ENCODE peak calls at places on chromosomes 5 and 9, in five cellular contexts. E is heart left ventricle, Y is suprapubic skin, X is endodermal cell, R is AG09309. D is an unnamed sample.

GRCh38 chr5:175738595-175739133 is 80.8 kb downstream of the HRH2 start:
- DNase-seq in E (no peak), Y (no peak), X (peak), R (no peak), D (no peak)

GRCh38 chr9:69469136-69469535 is 144.1 kb downstream of the ENTREP1 start:
- DNase-seq in E (no peak), Y (no peak), X (no peak), R (no peak), D (no peak)

GRCh38 chr5:172399336-172399735 is 55.0 kb downstream of the SH3PXD2B start:
- DNase-seq in E (no peak), Y (no peak), X (no peak), R (no peak), D (no peak)

GRCh38 chr9:16221822-16222547 is 648.5 kb downstream of the BNC2 start:
- DNase-seq in E (no peak), Y (no peak), X (no peak), R (no peak), D (no peak)

GRCh38 chr5:42495908-42496307 is 72.7 kb downstream of the GHR start:
- DNase-seq in E (no peak), Y (no peak), X (no peak), R (no peak), D (no peak)

GRCh38 chr5:56142620-56143431 is 90.3 kb downstream of the ANKRD55 start:
- DNase-seq in E (no peak), Y (no peak), X (no peak), R (no peak), D (no peak)

GRCh38 chr5:160287378-160288051 is 24.8 kb downstream of the CCNJL start:
- DNase-seq in E (peak), Y (no peak), X (peak), R (no peak), D (peak)

GRCh38 chr9:107635803-107636174 is 146.2 kb upstream of the KLF4 start:
- DNase-seq in E (no peak), Y (no peak), X (no peak), R (no peak), D (no peak)

GRCh38 chr5:78157001-78157400 is 137.5 kb downstream of the AP3B1 start:
- DNase-seq in E (no peak), Y (no peak), X (no peak), R (no peak), D (no peak)

DNA sequence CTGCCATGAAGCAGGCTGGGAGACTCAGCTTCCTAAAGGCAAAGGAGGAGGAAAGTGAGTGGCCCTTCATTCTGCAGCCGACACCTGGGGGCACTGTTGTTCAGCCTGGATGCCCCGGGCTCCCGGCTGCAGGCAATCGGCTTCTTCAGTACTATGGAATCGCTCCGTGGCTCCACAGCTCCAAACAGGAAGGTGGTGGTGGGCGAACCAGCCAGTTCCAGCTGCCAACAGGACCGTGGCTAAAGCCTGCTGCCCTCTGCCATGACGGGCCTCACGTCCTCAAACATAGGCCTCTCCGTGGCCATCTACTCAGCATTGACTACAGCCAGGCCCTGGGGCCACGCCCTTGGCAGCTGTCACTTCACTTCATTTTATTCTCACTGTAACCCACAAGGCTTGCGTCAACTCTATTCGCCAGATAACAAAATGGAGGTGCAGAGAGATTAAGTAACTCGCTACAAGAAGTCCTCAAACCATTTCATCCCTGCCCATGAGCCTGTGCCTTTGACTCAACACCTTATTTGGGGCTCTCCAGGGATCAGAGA is 38.1 kb downstream of the PAX5 start:
- DNase-seq in E (peak), Y (no peak), X (peak), R (no peak), D (no peak)
- H3K4me3 ChIP-seq in E (no peak), Y (no peak), X (no peak), R (no peak), D (no peak)

DNA sequence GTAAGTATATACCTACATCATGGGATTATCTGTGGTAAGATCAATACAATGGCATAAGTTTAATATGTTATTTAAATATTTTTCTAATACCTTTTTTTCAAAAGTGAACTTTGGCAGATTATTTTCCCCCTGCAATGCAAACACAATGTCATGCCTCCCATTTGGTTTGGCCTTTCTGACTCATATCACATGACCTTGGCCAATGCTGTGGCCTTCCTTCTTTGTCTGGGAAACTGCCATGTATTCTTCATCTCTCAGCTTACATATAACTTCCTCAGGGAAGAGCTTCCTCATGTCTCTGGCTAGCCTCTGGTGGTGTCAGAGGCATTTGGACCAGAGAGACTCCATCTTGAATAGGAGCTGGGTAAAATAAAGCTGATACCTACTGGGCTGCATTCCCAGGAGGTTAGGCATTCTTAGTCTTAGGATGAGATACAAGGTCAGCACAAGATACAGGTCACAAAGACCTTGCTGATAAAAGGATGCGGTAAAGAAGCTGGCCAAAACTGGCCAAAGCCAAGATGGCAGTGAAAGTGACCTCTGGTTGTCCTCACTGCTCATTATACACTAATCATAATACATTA is 76.1 kb downstream of the C9orf153 start:
- DNase-seq in E (no peak), Y (no peak), X (no peak), R (no peak), D (no peak)
- H3K4me3 ChIP-seq in E (no peak), Y (no peak), X (no peak), R (no peak), D (no peak)

DNA sequence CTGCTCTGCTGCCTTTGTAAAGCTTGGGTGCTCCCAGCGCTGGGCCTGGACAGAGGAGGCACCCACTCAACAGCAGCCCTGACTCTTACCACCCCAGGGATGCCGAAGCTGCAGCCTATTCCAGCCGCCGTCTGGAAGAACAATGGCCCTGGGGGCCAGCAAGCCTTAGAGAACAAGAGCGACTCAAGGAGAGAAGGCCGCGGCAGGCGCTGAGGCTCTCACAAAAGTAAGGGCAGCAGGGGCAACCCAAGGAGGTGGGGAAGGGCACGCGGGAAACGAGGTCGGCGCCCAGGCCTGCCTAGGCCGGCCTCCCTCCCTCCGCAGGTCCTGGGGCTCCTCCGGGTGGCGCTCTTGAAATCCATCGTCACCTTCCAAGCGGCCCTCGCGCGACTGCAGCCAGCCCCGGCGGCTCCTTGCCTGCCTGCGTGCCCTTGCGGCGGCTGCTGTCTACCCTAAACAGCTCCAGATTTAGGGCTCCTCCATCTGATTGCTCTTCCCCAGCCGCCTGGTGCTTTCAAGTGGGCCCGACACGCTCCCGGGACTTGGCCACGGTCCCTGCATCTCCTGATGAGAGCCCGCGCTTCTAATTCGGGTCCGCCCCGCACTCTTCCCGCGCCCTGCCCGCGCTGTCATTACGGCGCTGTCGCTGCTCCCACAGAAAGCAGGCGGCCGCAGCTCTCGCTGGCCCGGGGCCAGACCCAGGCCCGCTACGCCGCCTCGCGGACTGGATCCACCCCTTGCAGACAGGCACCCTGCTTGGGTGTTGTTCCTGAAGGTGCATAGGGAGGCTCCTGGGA is 213.3 kb downstream of the SEMA6A start:
- DNase-seq in E (peak), Y (no peak), X (peak), R (no peak), D (no peak)
- H3K4me3 ChIP-seq in E (peak), Y (peak), X (no peak), R (no peak), D (no peak)

GRCh38 chr9:136711751-136712689 is at the start of gene DIPK1B:
- DNase-seq in E (no peak), Y (no peak), X (peak), R (no peak), D (peak)
- H3K4me3 ChIP-seq in E (peak), Y (peak), X (peak), R (no peak), D (peak)